ENCODE peak calls at places on chromosomes 1 and 21, in four cellular contexts. M is GM12878, P is K562, G is HepG2. J is an unnamed sample.
A peak's percentile ranks its signal among the peaks of the same experiment; 100 is the strongest.

GRCh38 chr1:1432951-1433803 is 2.3 kb upstream of the VWA1 start:
- DNase-seq in M (no peak), P (peak; percentile 90), G (peak; percentile 96), J (peak; percentile 10)

GRCh38 chr1:48039088-48040049 is 42.2 kb upstream of the TRABD2B start:
- DNase-seq in M (no peak), P (no peak), G (no peak), J (no peak)

GRCh38 chr1:24155011-24155782 is 12.3 kb upstream of the IL22RA1 start:
- DNase-seq in M (peak; percentile 25), P (peak; percentile 12), G (peak; percentile 30), J (peak; percentile 20)

GRCh38 chr1:12314328-12314903 is 84.6 kb downstream of the VPS13D start:
- DNase-seq in M (no peak), P (peak; percentile 25), G (peak; percentile 12), J (no peak)

GRCh38 chr1:182956708-182957365 is 3.9 kb upstream of the SHCBP1L start:
- DNase-seq in M (no peak), P (no peak), G (no peak), J (no peak)

GRCh38 chr21:36035381-36035791 is 24.9 kb downstream of the SETD4 start:
- DNase-seq in M (no peak), P (peak; percentile 21), G (no peak), J (no peak)

GRCh38 chr1:209646558-209646957 is 5.7 kb downstream of the LAMB3 start:
- DNase-seq in M (no peak), P (peak; percentile 39), G (no peak), J (no peak)

GRCh38 chr1:22371408-22371807 is 80.2 kb upstream of the ZBTB40 start:
- DNase-seq in M (no peak), P (no peak), G (no peak), J (no peak)

GRCh38 chr1:63916485-63917360 is 142.9 kb downstream of the ROR1 start:
- DNase-seq in M (no peak), P (no peak), G (no peak), J (no peak)
- TF ChIP-seq TARDBP in M (no peak), P (no peak), G (no peak), J (no peak)

DNA sequence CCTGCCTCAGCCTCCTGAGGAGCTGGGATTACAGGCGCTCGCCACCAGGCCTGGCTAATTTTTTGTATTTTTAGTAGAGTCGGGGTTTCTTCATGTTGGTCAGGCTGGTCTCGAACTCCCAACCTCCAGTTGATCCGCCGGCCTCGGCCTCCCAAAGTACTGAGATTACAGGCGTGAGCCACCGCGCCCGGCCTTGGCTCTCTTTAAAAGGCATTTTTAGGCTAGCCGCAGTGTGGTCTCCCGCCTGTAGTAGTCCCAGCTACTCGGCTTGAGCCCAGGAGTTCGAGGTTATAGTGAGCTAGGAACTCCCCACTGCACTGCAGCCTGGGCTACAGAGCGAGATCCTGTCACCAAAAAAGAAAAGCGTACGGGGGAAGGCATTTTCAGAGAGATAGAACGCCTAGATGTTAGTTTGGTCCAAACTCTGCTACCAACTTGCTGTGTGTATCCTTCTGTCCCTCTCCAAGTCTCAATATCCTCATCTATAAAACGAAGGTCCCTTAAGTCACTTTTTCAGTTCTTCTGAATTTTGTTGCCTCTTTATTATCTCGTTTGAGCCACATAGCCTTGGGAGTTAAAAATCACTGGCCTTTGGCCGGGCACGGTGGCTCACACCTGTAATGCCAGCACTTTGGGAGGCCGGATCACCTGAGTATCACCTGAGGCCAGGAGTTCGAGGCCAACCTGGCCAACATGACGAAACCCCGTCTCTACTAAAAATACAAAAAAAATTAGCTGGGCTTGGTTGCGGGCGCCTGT is 734 bp downstream of the MED18 start:
- DNase-seq in M (no peak), P (peak; percentile 70), G (peak; percentile 21), J (no peak)
- TF ChIP-seq TARDBP in M (no peak), P (no peak), G (no peak), J (no peak)

DNA sequence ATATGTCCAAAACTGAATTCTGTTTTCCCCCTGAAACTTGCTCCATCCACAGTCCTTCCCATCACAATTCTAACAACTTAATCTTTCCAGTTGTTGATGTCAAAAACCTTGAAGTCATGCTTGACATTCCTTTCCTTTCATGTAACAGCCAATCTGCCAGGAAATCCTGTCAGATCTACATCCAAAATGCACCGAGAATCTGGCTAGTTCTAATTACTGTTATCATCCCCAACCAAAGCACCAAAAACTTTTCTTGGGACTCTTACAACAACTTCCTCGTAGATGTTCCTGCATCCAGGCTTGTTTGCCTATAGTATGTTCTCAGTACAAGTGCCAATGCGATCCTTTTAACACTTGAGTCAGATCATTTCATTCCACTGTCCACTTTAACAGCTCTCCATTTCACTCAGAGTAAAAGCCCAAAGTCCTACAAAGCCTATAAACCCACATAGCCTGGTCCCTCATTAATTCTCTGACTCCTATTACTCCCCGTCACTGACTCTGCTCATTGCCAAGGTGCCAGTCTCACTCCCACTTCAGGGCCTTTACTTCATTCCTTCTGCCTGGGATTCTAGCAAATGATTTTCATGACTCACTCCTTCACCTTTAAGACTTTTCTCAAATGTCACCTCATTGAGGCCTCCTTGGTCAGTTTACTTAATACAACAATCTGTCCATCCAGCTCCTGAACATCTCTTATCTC is 493.2 kb upstream of the NFIA start:
- DNase-seq in M (no peak), P (no peak), G (no peak), J (no peak)
- TF ChIP-seq TARDBP in M (no peak), P (no peak), G (no peak), J (no peak)

GRCh38 chr1:53344921-53345838 is 17.3 kb upstream of the LRP8 start:
- DNase-seq in M (peak; percentile 56), P (no peak), G (no peak), J (no peak)
- TF ChIP-seq TARDBP in M (no peak), P (no peak), G (no peak), J (no peak)

DNA sequence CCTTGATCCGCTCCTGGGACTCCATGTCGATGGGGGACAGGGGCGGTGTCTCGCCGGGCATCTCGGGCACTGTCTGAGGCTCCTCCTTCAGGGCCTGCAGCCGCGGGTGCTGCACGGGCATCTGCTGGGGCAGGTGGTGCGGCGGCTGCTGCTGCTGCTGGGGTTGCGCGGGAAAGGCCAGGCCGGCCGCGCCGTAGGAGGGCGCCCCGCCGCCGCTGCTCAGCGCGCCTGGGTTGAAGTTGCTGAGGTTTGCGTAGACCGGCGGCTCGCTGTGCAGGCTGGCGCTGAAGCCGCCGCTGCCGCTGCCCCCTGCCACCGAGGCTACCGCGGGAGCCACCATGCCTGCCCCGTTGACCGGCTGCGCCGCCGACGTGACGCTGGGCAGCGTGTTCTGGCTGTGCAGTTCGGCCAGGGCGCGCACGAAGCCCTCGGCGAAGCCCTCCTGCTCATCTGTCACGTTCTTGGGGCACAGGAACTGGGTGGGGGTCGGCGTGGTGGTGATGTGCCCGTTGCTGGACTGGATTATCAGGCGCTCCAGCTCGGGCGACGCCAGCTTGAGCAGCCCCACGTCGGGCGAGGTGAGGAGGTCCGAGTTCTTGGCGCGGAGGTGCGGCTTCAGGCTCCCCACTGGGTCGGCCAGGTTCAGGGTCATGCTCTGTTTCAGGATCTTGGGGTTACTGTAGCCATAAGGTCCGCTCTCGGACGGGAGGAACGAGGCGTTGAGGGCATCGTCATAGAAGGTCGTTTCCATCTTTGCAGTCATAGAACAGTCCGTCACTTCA is 1.3 kb downstream of the JUN start:
- DNase-seq in M (no peak), P (peak; percentile 72), G (no peak), J (peak; percentile 44)
- TF ChIP-seq TARDBP in M (no peak), P (no peak), G (no peak), J (no peak)